ENCODE peak calls at places on chromosomes 16 and 17, in five cellular contexts. Q, F, J, X and M are unnamed samples.

GRCh38 chr17:7484964-7485377 is 805 bp downstream of the POLR2A start:
- DNase-seq in Q (no peak), X (no peak), F (no peak), J (no peak), M (no peak)

GRCh38 chr16:84465154-84465553 is 39.3 kb downstream of the MEAK7 start:
- DNase-seq in F (no peak), J (peak), X (no peak), Q (no peak), M (no peak)

GRCh38 chr17:28720247-28720996 is 637 bp downstream of the RPL23A start:
- DNase-seq in F (no peak), J (no peak), X (no peak), Q (no peak), M (no peak)

GRCh38 chr17:78378225-78379133 is at the start of gene PGS1:
- DNase-seq in Q (peak), J (peak), F (no peak), X (peak), M (peak)

GRCh38 chr17:70320642-70321345 is 151.5 kb downstream of the KCNJ2 start:
- DNase-seq in X (no peak), J (no peak), Q (no peak), F (peak), M (no peak)

GRCh38 chr17:62627219-62627903 is at the start of gene MRC2:
- DNase-seq in X (peak), J (no peak), Q (peak), F (peak), M (peak)

GRCh38 chr17:17567114-17567513 is 24.4 kb downstream of the PEMT start:
- DNase-seq in X (peak), F (no peak), Q (no peak), J (no peak), M (no peak)

GRCh38 chr17:13957636-13958035 is 111.7 kb upstream of the COX10 start:
- DNase-seq in F (peak), J (no peak), Q (no peak), X (no peak), M (no peak)

GRCh38 chr16:50244504-50245416 is 21.6 kb upstream of the ADCY7 start:
- DNase-seq in F (no peak), J (no peak), X (no peak), Q (no peak), M (peak)

GRCh38 chr16:241866-242265 is 7.2 kb downstream of the FAM234A start:
- DNase-seq in J (no peak), Q (no peak), X (no peak), F (no peak), M (no peak)

GRCh38 chr16:1414532-1415265 is at the start of gene UNKL:
- DNase-seq in X (peak), F (no peak), Q (peak), J (peak), M (no peak)

GRCh38 chr16:61544165-61544564 is 492.1 kb downstream of the CDH8 start:
- DNase-seq in Q (no peak), J (no peak), F (no peak), X (no peak), M (no peak)

GRCh38 chr17:65015855-65016254 is 40.7 kb downstream of the GNA13 start:
- DNase-seq in J (no peak), X (no peak), F (no peak), Q (no peak), M (no peak)

GRCh38 chr17:61454932-61455753 is 2.9 kb downstream of the TBX4 start:
- DNase-seq in F (no peak), J (no peak), Q (no peak), X (no peak), M (no peak)

GRCh38 chr16:81518439-81518757 is 73.8 kb downstream of the CMIP start:
- DNase-seq in Q (peak), F (no peak), X (no peak), J (no peak), M (no peak)

GRCh38 chr17:41013181-41013580 is 4.3 kb upstream of the KRTAP3-1 start:
- DNase-seq in X (no peak), F (no peak), J (no peak), Q (no peak), M (peak)

GRCh38 chr17:28576758-28577465 is at the start of gene ALDOC:
- DNase-seq in X (peak), Q (peak), F (peak), J (peak), M (peak)

GRCh38 chr17:28864991-28865849 is 10.4 kb downstream of the ERAL1 start:
- DNase-seq in Q (peak), F (no peak), X (no peak), J (no peak), M (no peak)

GRCh38 chr17:40458001-40458791 is 14.9 kb downstream of the IGFBP4 start:
- DNase-seq in F (peak), X (peak), J (peak), Q (no peak), M (no peak)

GRCh38 chr17:72349011-72349410 is 228.2 kb downstream of the SOX9 start:
- DNase-seq in F (no peak), X (no peak), J (no peak), Q (no peak), M (no peak)

GRCh38 chr17:8209909-8210760 is at the start of gene AURKB:
- DNase-seq in Q (peak), F (peak), X (peak), J (peak), M (peak)

GRCh38 chr17:48556534-48557401 is 11.9 kb upstream of the HOXB2 start:
- DNase-seq in X (no peak), J (no peak), Q (peak), F (no peak), M (no peak)
- H3K4me3 ChIP-seq in X (no peak), J (no peak), Q (no peak), F (peak), M (no peak)

GRCh38 chr16:79131676-79132075 is 468.9 kb downstream of the MAF start:
- DNase-seq in X (no peak), Q (no peak), F (no peak), J (no peak), M (no peak)
- TF ChIP-seq CTCF in X (no peak), Q (no peak), F (no peak), J (no peak), M (no peak)

DNA sequence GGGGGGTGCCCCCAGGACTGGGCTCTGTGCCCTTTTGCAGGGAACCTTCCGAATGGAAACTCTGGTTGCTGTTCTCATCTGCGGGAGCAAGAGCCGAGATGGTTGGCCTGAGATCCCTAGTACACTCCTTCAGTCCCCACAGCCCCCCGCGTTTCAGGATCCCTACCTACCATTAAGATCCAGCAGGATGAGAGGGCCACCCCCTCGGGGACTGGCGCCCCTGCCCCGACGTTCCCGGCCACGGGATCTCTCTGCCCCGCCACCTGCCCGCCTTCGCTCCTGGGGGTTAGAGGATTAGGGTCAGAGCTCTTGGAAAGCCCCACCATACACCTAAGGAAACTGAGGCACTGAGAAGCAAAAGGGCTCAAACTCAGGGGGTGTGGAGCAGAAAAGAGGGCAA is 1.2 kb downstream of the BCL7C start:
- DNase-seq in Q (no peak), X (no peak), F (no peak), J (no peak), M (no peak)
- H3K4me3 ChIP-seq in Q (no peak), X (peak), F (peak), J (no peak), M (peak)

DNA sequence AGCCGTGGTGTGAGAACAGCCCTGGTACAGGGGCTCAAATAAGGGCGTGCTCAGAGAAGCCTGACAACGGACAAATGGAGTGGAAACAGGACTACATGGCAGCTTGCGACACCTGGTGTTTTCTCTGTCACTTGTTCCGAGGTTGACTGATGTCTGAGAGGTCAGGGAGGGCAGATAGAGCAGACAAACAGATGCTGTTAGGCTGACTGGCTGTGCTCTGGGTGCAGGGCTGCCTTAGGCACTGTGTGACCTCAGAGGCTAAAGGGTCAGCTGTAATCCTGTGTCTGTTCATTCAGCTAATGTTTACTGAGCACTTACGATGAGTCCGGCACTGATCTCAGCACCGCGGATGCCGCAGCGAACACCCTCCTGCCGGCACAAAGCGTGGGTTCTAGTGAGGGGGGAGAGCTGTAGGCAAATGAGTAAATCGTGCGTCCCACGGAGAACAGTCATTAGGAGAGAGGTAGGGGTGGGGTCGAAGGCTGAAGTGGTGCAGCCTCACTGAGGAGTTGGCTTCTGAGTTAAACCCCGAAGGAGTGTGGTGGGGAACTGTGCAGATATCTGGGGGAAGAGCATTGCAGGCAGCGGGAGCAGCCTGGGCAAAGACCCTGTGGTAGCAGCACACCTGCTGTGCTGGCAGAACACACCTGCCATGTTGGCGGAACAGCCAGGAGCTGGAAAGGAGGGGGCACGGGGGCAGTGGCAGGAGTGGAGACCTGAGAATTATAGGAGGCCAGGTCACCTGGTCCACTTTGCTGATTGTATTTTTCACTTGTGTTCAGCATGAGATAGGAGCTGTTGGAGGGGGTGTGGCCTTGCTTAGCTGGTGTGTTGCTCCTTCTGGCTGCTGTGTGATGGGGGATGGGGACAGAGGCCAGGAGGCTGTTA is 35.0 kb downstream of the GPT2 start:
- DNase-seq in Q (no peak), F (no peak), X (no peak), J (peak), M (no peak)
- TF ChIP-seq CTCF in Q (no peak), F (no peak), X (no peak), J (no peak), M (no peak)

DNA sequence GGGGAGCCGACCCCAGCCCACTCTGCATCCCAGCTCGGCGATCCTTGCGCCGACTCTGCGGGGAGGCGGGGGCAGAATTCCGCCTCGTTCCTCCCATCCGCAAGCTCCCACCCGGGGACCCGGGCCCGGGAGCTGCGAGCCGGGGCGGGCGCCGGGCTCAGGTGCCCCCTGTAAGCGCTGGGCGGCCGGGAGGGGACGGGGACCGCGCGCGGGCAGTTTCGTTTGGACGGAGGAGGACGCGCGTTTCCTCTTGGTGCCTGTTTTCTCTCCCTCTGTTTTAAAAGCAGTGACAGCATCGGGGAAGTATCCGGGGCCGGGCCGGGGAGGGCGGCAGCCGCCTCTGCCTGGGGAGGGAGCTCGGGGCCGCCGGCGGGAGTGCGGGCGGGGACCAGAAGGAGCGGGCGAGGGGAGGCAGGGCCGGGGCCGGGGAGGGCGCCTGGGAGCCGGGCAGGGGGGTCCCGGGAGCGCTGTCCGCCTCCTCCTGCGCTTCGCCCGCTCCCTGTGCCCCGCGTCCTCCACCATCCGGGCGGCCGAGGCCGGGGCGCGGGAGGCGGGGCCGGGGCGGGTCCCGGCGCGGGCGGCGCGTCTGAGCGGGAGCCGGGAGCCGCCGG is 57.0 kb downstream of the RAP1GAP2 start:
- DNase-seq in J (peak), Q (no peak), F (peak), X (peak), M (peak)
- H3K4me3 ChIP-seq in J (no peak), Q (peak), F (peak), X (peak), M (peak)

GRCh38 chr17:43349142-43349541 is 49.7 kb upstream of the ARL4D start:
- DNase-seq in J (no peak), F (no peak), Q (no peak), X (no peak), M (no peak)
- TF ChIP-seq CTCF in J (no peak), F (no peak), Q (no peak), X (no peak), M (no peak)